ENCODE peak calls at places on chromosomes 16 and 17, in five cellular contexts. One of them, this sample, is unnamed.

GRCh38 chr16:72999541-73000019 is 48.3 kb downstream of the ZFHX3 start:
- DNase-seq in H9: no peak
- DNase-seq in mesenchymal stem cell: no peak
- DNase-seq in H1: no peak
- DNase-seq in trophoblast cell: no peak
- DNase-seq in this sample: no peak

GRCh38 chr17:41542357-41542756 is 14.2 kb upstream of the KRT19 start:
- DNase-seq in H9: no peak
- DNase-seq in mesenchymal stem cell: no peak
- DNase-seq in H1: no peak
- DNase-seq in trophoblast cell: no peak
- DNase-seq in this sample: no peak

GRCh38 chr17:15652960-15653359 is 31.2 kb downstream of the TRIM16 start:
- DNase-seq in H9: no peak
- DNase-seq in mesenchymal stem cell: no peak
- DNase-seq in H1: no peak
- DNase-seq in trophoblast cell: no peak
- DNase-seq in this sample: no peak

GRCh38 chr17:16214190-16215001 is 938 bp downstream of the NCOR1 start:
- DNase-seq in H9: no peak
- DNase-seq in mesenchymal stem cell: peak
- DNase-seq in H1: no peak
- DNase-seq in trophoblast cell: no peak
- DNase-seq in this sample: no peak

GRCh38 chr17:68562736-68563135 is 38.4 kb downstream of the FAM20A start:
- DNase-seq in H9: no peak
- DNase-seq in mesenchymal stem cell: no peak
- DNase-seq in H1: no peak
- DNase-seq in trophoblast cell: peak
- DNase-seq in this sample: no peak

GRCh38 chr16:29958756-29959155 is 3.1 kb upstream of the TMEM219 start:
- DNase-seq in H9: no peak
- DNase-seq in mesenchymal stem cell: no peak
- DNase-seq in H1: no peak
- DNase-seq in trophoblast cell: no peak
- DNase-seq in this sample: no peak

GRCh38 chr17:32813021-32813420 is 63.9 kb downstream of the MYO1D start:
- DNase-seq in H9: no peak
- DNase-seq in mesenchymal stem cell: no peak
- DNase-seq in H1: no peak
- DNase-seq in trophoblast cell: peak
- DNase-seq in this sample: no peak

GRCh38 chr17:44113868-44114840 is 9.3 kb downstream of the HDAC5 start:
- DNase-seq in H9: no peak
- DNase-seq in mesenchymal stem cell: no peak
- DNase-seq in H1: no peak
- DNase-seq in trophoblast cell: peak
- DNase-seq in this sample: no peak

GRCh38 chr17:64126918-64127317 is 3.0 kb downstream of the ERN1 start:
- DNase-seq in H9: no peak
- DNase-seq in mesenchymal stem cell: peak
- DNase-seq in H1: no peak
- DNase-seq in trophoblast cell: no peak
- DNase-seq in this sample: no peak

GRCh38 chr17:68356949-68357455 is 65.7 kb downstream of the ARSG start:
- DNase-seq in H9: no peak
- DNase-seq in mesenchymal stem cell: no peak
- DNase-seq in H1: no peak
- DNase-seq in trophoblast cell: no peak
- DNase-seq in this sample: no peak

GRCh38 chr17:9645858-9646555 is 690 bp downstream of the USP43 start:
- DNase-seq in H9: peak
- DNase-seq in mesenchymal stem cell: peak
- DNase-seq in H1: peak
- DNase-seq in trophoblast cell: peak
- DNase-seq in this sample: peak

GRCh38 chr16:11742041-11742535 is 569 bp downstream of the TXNDC11 start:
- DNase-seq in H9: peak
- DNase-seq in mesenchymal stem cell: peak
- DNase-seq in H1: peak
- DNase-seq in trophoblast cell: peak
- DNase-seq in this sample: peak

GRCh38 chr16:50694206-50694605 is 800 bp downstream of the NOD2 start:
- DNase-seq in H9: no peak
- DNase-seq in mesenchymal stem cell: no peak
- DNase-seq in H1: no peak
- DNase-seq in trophoblast cell: no peak
- DNase-seq in this sample: no peak

GRCh38 chr17:56570199-56570598 is 23.3 kb upstream of the NOG start:
- DNase-seq in H9: no peak
- DNase-seq in mesenchymal stem cell: no peak
- DNase-seq in H1: no peak
- DNase-seq in trophoblast cell: no peak
- DNase-seq in this sample: no peak

GRCh38 chr17:38741853-38742421 is 6.2 kb downstream of the PCGF2 start:
- DNase-seq in H9: no peak
- DNase-seq in mesenchymal stem cell: no peak
- DNase-seq in H1: no peak
- DNase-seq in trophoblast cell: no peak
- DNase-seq in this sample: no peak

GRCh38 chr17:22517716-22518115 is 825.4 kb downstream of the KCNJ18 start:
- DNase-seq in H9: no peak
- DNase-seq in mesenchymal stem cell: no peak
- DNase-seq in H1: no peak
- DNase-seq in trophoblast cell: no peak
- DNase-seq in this sample: no peak

GRCh38 chr16:30585022-30585399 is 486 bp downstream of the ZNF785 start:
- DNase-seq in H9: peak
- DNase-seq in mesenchymal stem cell: no peak
- DNase-seq in H1: peak
- DNase-seq in trophoblast cell: no peak
- DNase-seq in this sample: no peak

GRCh38 chr17:7354262-7354781 is 634 bp upstream of the TMEM95 start:
- DNase-seq in H9: no peak
- DNase-seq in mesenchymal stem cell: peak
- DNase-seq in H1: no peak
- DNase-seq in trophoblast cell: peak
- DNase-seq in this sample: no peak

GRCh38 chr17:73262676-73263642 is 1.3 kb upstream of the CPSF4L start:
- DNase-seq in H9: no peak
- DNase-seq in mesenchymal stem cell: no peak
- DNase-seq in H1: peak
- DNase-seq in trophoblast cell: no peak
- DNase-seq in this sample: no peak

GRCh38 chr17:47720754-47721533 is 12.1 kb upstream of the TBX21 start:
- DNase-seq in H9: peak
- DNase-seq in mesenchymal stem cell: peak
- DNase-seq in H1: peak
- DNase-seq in trophoblast cell: peak
- DNase-seq in this sample: no peak

GRCh38 chr17:82392209-82392920 is 20.8 kb downstream of the UTS2R start:
- DNase-seq in H9: no peak
- DNase-seq in mesenchymal stem cell: no peak
- DNase-seq in H1: no peak
- DNase-seq in trophoblast cell: no peak
- DNase-seq in this sample: no peak

GRCh38 chr17:68606451-68607307 is 5.5 kb upstream of the FAM20A start:
- DNase-seq in H9: no peak
- DNase-seq in mesenchymal stem cell: no peak
- DNase-seq in H1: no peak
- DNase-seq in trophoblast cell: no peak
- DNase-seq in this sample: no peak

GRCh38 chr16:23505942-23506605 is 4.2 kb downstream of the GGA2 start:
- DNase-seq in H9: no peak
- DNase-seq in mesenchymal stem cell: peak
- DNase-seq in H1: no peak
- DNase-seq in trophoblast cell: no peak
- DNase-seq in this sample: no peak

GRCh38 chr17:59501690-59502089 is 63.7 kb upstream of the DHX40 start:
- DNase-seq in H9: no peak
- DNase-seq in mesenchymal stem cell: no peak
- DNase-seq in H1: no peak
- DNase-seq in trophoblast cell: no peak
- DNase-seq in this sample: no peak

GRCh38 chr17:59504821-59505220 is 60.6 kb upstream of the DHX40 start:
- DNase-seq in H9: no peak
- DNase-seq in mesenchymal stem cell: no peak
- DNase-seq in H1: no peak
- DNase-seq in trophoblast cell: no peak
- DNase-seq in this sample: no peak

GRCh38 chr17:59505610-59506276 is 59.7 kb upstream of the DHX40 start:
- DNase-seq in H9: no peak
- DNase-seq in mesenchymal stem cell: no peak
- DNase-seq in H1: no peak
- DNase-seq in trophoblast cell: peak
- DNase-seq in this sample: no peak

GRCh38 chr17:59502800-59503199 is 62.6 kb upstream of the DHX40 start:
- DNase-seq in H9: no peak
- DNase-seq in mesenchymal stem cell: no peak
- DNase-seq in H1: no peak
- DNase-seq in trophoblast cell: no peak
- DNase-seq in this sample: no peak

DNA sequence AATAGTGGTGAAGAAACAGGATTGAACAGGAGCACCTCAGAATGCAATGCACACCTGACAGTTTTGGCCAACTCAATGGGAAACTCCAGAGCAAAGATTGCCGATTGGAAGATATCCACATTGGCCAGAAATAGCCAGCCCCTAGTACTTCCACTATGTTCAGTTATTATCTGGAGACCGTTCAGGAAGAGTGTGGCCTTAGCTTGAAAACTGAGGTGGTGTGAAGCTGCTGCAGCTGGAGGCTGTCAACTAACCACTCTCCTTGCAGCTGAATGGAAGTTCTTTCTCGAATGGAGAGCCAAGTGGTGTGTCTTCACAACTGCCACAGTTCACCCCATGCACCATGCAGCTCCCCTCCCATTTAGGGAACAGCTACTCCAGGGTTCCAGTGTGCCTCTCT is 61.9 kb upstream of the DHX40 start:
- DNase-seq in H9: no peak
- DNase-seq in mesenchymal stem cell: no peak
- DNase-seq in H1: no peak
- DNase-seq in trophoblast cell: no peak
- DNase-seq in this sample: no peak
- H2BK12ac ChIP-seq in H9: no peak
- H2BK12ac ChIP-seq in mesenchymal stem cell: no peak
- H2BK12ac ChIP-seq in H1: no peak
- H2BK12ac ChIP-seq in trophoblast cell: no peak
- H2BK12ac ChIP-seq in this sample: no peak

DNA sequence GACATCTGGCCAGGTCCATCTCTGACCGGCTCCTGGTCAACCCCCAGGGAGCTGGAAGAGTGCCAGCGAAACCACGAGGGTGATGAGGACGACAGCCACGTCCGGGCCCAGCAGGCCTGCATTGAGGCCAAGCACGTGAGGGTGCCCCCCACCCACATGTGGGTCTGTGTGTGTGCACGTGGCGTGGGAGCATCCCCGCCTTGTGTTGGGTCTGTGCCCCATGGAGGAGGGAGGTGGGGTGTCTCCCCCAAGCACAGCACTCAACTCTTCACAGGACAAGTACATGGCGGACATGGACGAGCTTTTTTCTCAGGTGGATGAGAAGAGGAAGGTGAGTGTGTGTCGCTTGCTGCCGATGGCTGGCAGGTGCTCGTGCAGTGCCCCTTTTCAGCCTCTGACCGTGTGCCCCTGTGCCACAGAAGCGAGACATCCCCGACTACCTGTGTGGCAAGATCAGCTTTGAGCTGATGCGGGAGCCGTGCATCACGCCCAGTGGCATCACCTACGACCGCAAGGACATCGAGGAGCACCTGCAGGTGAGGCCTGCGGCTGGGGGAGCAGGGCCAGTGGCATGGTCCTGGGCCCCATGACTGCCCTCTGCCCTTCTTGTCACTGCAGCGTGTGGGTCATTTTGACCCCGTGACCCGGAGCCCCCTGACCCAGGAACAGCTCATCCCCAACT is 1.7 kb downstream of the STUB1 start:
- DNase-seq in H9: no peak
- DNase-seq in mesenchymal stem cell: no peak
- DNase-seq in H1: no peak
- DNase-seq in trophoblast cell: no peak
- DNase-seq in this sample: no peak
- H2AK5ac ChIP-seq in H9: no peak
- H2AK5ac ChIP-seq in mesenchymal stem cell: no peak
- H2AK5ac ChIP-seq in H1: no peak
- H2AK5ac ChIP-seq in trophoblast cell: no peak
- H2AK5ac ChIP-seq in this sample: no peak

GRCh38 chr16:56252835-56253234 is 61.5 kb downstream of the GNAO1 start:
- DNase-seq in H9: no peak
- DNase-seq in mesenchymal stem cell: no peak
- DNase-seq in H1: no peak
- DNase-seq in trophoblast cell: no peak
- DNase-seq in this sample: no peak

GRCh38 chr16:56257260-56257659 is 66.0 kb downstream of the GNAO1 start:
- DNase-seq in H9: no peak
- DNase-seq in mesenchymal stem cell: no peak
- DNase-seq in H1: no peak
- DNase-seq in trophoblast cell: no peak
- DNase-seq in this sample: no peak

GRCh38 chr16:56258508-56259424 is 67.5 kb downstream of the GNAO1 start:
- DNase-seq in H9: no peak
- DNase-seq in mesenchymal stem cell: no peak
- DNase-seq in H1: no peak
- DNase-seq in trophoblast cell: no peak
- DNase-seq in this sample: no peak

GRCh38 chr16:56257666-56258359 is 66.5 kb downstream of the GNAO1 start:
- DNase-seq in H9: no peak
- DNase-seq in mesenchymal stem cell: no peak
- DNase-seq in H1: no peak
- DNase-seq in trophoblast cell: no peak
- DNase-seq in this sample: no peak

GRCh38 chr16:56255904-56256303 is 64.6 kb downstream of the GNAO1 start:
- DNase-seq in H9: no peak
- DNase-seq in mesenchymal stem cell: no peak
- DNase-seq in H1: no peak
- DNase-seq in trophoblast cell: no peak
- DNase-seq in this sample: no peak
- H2BK12ac ChIP-seq in H9: no peak
- H2BK12ac ChIP-seq in mesenchymal stem cell: no peak
- H2BK12ac ChIP-seq in H1: no peak
- H2BK12ac ChIP-seq in trophoblast cell: no peak
- H2BK12ac ChIP-seq in this sample: no peak

GRCh38 chr17:57578608-57578990 is 166.5 kb downstream of the CCDC182 start:
- DNase-seq in H9: no peak
- DNase-seq in mesenchymal stem cell: no peak
- DNase-seq in H1: no peak
- DNase-seq in trophoblast cell: no peak
- DNase-seq in this sample: no peak
- H2AK5ac ChIP-seq in H9: no peak
- H2AK5ac ChIP-seq in mesenchymal stem cell: no peak
- H2AK5ac ChIP-seq in H1: no peak
- H2AK5ac ChIP-seq in trophoblast cell: no peak
- H2AK5ac ChIP-seq in this sample: no peak

GRCh38 chr17:31327534-31328526 is 6.4 kb upstream of the EVI2A start:
- DNase-seq in H9: no peak
- DNase-seq in mesenchymal stem cell: peak
- DNase-seq in H1: no peak
- DNase-seq in trophoblast cell: no peak
- DNase-seq in this sample: no peak

GRCh38 chr17:31323551-31323950 is 2.1 kb upstream of the EVI2A start:
- DNase-seq in H9: no peak
- DNase-seq in mesenchymal stem cell: no peak
- DNase-seq in H1: no peak
- DNase-seq in trophoblast cell: no peak
- DNase-seq in this sample: no peak

GRCh38 chr17:31329221-31329620 is 7.8 kb upstream of the EVI2A start:
- DNase-seq in H9: no peak
- DNase-seq in mesenchymal stem cell: peak
- DNase-seq in H1: no peak
- DNase-seq in trophoblast cell: peak
- DNase-seq in this sample: no peak
- H2BK12ac ChIP-seq in H9: no peak
- H2BK12ac ChIP-seq in mesenchymal stem cell: no peak
- H2BK12ac ChIP-seq in H1: no peak
- H2BK12ac ChIP-seq in trophoblast cell: no peak
- H2BK12ac ChIP-seq in this sample: no peak

This sample was measured in neuronal stem cell.